ENCODE peak calls at places on chromosome 16, in six cellular contexts. One of them, this sample, is unnamed.

GRCh38 chr16:82016268-82016667 is 5.0 kb upstream of the SDR42E1 start:
- DNase-seq in breast epithelium: no peak
- DNase-seq in head of caudate nucleus: no peak
- DNase-seq in activated CD8-positive, alpha-beta T cell treated with anti-CD3 and anti-CD28 coated beads for 36 hours: no peak
- DNase-seq in hippocampal formation: no peak
- DNase-seq in HFFc6: no peak
- DNase-seq in this sample: no peak

GRCh38 chr16:49855280-49855821 is 561 bp downstream of the ZNF423 start:
- DNase-seq in activated CD8-positive, alpha-beta T cell treated with anti-CD3 and anti-CD28 coated beads for 36 hours: peak; percentile 31
- DNase-seq in hippocampal formation: peak; percentile 59
- DNase-seq in head of caudate nucleus: peak; percentile 51
- DNase-seq in breast epithelium: peak; percentile 85
- DNase-seq in HFFc6: peak; percentile 40
- DNase-seq in this sample: no peak

GRCh38 chr16:74896389-74897370 is 88.2 kb downstream of the WDR59 start:
- DNase-seq in HFFc6: peak; percentile 71
- DNase-seq in hippocampal formation: no peak
- DNase-seq in breast epithelium: no peak
- DNase-seq in head of caudate nucleus: peak; percentile 25
- DNase-seq in activated CD8-positive, alpha-beta T cell treated with anti-CD3 and anti-CD28 coated beads for 36 hours: no peak
- DNase-seq in this sample: no peak

GRCh38 chr16:48384982-48385271 is 286 bp downstream of the SIAH1 start:
- DNase-seq in hippocampal formation: no peak
- DNase-seq in HFFc6: no peak
- DNase-seq in head of caudate nucleus: no peak
- DNase-seq in activated CD8-positive, alpha-beta T cell treated with anti-CD3 and anti-CD28 coated beads for 36 hours: no peak
- DNase-seq in breast epithelium: no peak
- DNase-seq in this sample: no peak

GRCh38 chr16:12406158-12406557 is 397.5 kb downstream of the CPPED1 start:
- DNase-seq in head of caudate nucleus: no peak
- DNase-seq in breast epithelium: no peak
- DNase-seq in activated CD8-positive, alpha-beta T cell treated with anti-CD3 and anti-CD28 coated beads for 36 hours: no peak
- DNase-seq in HFFc6: no peak
- DNase-seq in hippocampal formation: no peak
- DNase-seq in this sample: no peak

GRCh38 chr16:11597268-11597690 is 10.6 kb upstream of the LITAF start:
- DNase-seq in activated CD8-positive, alpha-beta T cell treated with anti-CD3 and anti-CD28 coated beads for 36 hours: peak; percentile 27
- DNase-seq in HFFc6: peak; percentile 35
- DNase-seq in head of caudate nucleus: no peak
- DNase-seq in breast epithelium: no peak
- DNase-seq in hippocampal formation: no peak
- DNase-seq in this sample: no peak

GRCh38 chr16:11498683-11499082 is 88.0 kb downstream of the LITAF start:
- DNase-seq in activated CD8-positive, alpha-beta T cell treated with anti-CD3 and anti-CD28 coated beads for 36 hours: no peak
- DNase-seq in HFFc6: no peak
- DNase-seq in head of caudate nucleus: no peak
- DNase-seq in breast epithelium: no peak
- DNase-seq in hippocampal formation: no peak
- DNase-seq in this sample: no peak

GRCh38 chr16:86668136-86668535 is 89.8 kb downstream of the FOXL1 start:
- DNase-seq in activated CD8-positive, alpha-beta T cell treated with anti-CD3 and anti-CD28 coated beads for 36 hours: no peak
- DNase-seq in head of caudate nucleus: no peak
- DNase-seq in breast epithelium: no peak
- DNase-seq in HFFc6: peak; percentile 38
- DNase-seq in hippocampal formation: no peak
- DNase-seq in this sample: no peak

GRCh38 chr16:80803341-80804060 is 897 bp downstream of the CDYL2 start:
- DNase-seq in HFFc6: no peak
- DNase-seq in head of caudate nucleus: no peak
- DNase-seq in activated CD8-positive, alpha-beta T cell treated with anti-CD3 and anti-CD28 coated beads for 36 hours: peak; percentile 59
- DNase-seq in hippocampal formation: no peak
- DNase-seq in breast epithelium: no peak
- DNase-seq in this sample: peak; percentile 85